ENCODE peak calls at places on chromosomes 1 and 21, in six cellular contexts. Z is cardiac fibroblast, O is RWPE1, E is B cell, W is fibroblast of mammary gland, P is left ventricle myocardium inferior. C is an unnamed sample.

GRCh38 chr1:107750364-107750959 is 214.5 kb downstream of the VAV3 start:
- DNase-seq in O (peak), W (peak), P (no peak), E (peak), Z (peak), C (peak)

GRCh38 chr1:228408041-228408868 is 1.6 kb upstream of the TRIM11 start:
- DNase-seq in O (no peak), Z (no peak), E (no peak), P (no peak), W (no peak), C (no peak)

GRCh38 chr21:41897690-41898089 is 18.5 kb upstream of the PRDM15 start:
- DNase-seq in W (no peak), O (no peak), Z (no peak), E (no peak), P (no peak), C (no peak)

GRCh38 chr1:96649301-96649700 is 72.3 kb upstream of the PTBP2 start:
- DNase-seq in P (no peak), Z (no peak), W (no peak), O (no peak), E (no peak), C (no peak)

GRCh38 chr1:173405758-173406344 is 71.3 kb upstream of the PRDX6 start:
- DNase-seq in O (peak), P (no peak), E (no peak), W (peak), Z (peak), C (no peak)

GRCh38 chr21:43684424-43684823 is 25.1 kb downstream of the RRP1B start:
- DNase-seq in E (no peak), Z (peak), P (no peak), W (no peak), O (no peak), C (no peak)

GRCh38 chr1:223298706-223299105 is 65.3 kb downstream of the SUSD4 start:
- DNase-seq in Z (peak), E (no peak), W (no peak), O (no peak), P (no peak), C (no peak)

GRCh38 chr1:207910678-207911354 is at the start of gene CD34:
- DNase-seq in Z (peak), W (no peak), O (no peak), P (peak), E (no peak), C (no peak)

GRCh38 chr1:21904725-21905520 is 32.2 kb downstream of the HSPG2 start:
- DNase-seq in O (peak), W (peak), Z (peak), P (peak), E (no peak), C (no peak)

GRCh38 chr1:21585037-21585436 is 75.8 kb downstream of the ALPL start:
- DNase-seq in O (no peak), Z (no peak), P (no peak), E (no peak), W (no peak), C (no peak)

GRCh38 chr1:55708781-55709180 is 493.6 kb upstream of the USP24 start:
- DNase-seq in W (no peak), P (no peak), Z (peak), O (no peak), E (no peak), C (no peak)

GRCh38 chr1:231106347-231106746 is 55.5 kb upstream of the TRIM67 start:
- DNase-seq in O (no peak), Z (peak), E (no peak), W (peak), P (no peak), C (no peak)

GRCh38 chr1:212030936-212031528 is 4.3 kb downstream of the INTS7 start:
- DNase-seq in Z (peak), O (peak), E (no peak), W (peak), P (no peak), C (no peak)

GRCh38 chr21:35352066-35352770 is 303.1 kb upstream of the RUNX1 start:
- DNase-seq in W (peak), O (no peak), Z (peak), P (no peak), E (no peak), C (no peak)

GRCh38 chr1:29688477-29689365 is 452.4 kb downstream of the PTPRU start:
- DNase-seq in E (no peak), P (no peak), Z (peak), O (peak), W (peak), C (no peak)

GRCh38 chr21:45509566-45510465 is 32.4 kb downstream of the SLC19A1 start:
- DNase-seq in P (peak), O (no peak), Z (no peak), E (no peak), W (no peak), C (no peak)

GRCh38 chr1:4219826-4220225 is 319.8 kb upstream of the C1orf174 start:
- DNase-seq in E (no peak), W (no peak), Z (no peak), P (no peak), O (no peak), C (no peak)

GRCh38 chr1:109864063-109864822 is 46.4 kb upstream of the CSF1 start:
- DNase-seq in Z (peak), E (no peak), O (no peak), P (no peak), W (peak), C (no peak)

GRCh38 chr1:167599839-167600581 is 30.0 kb upstream of the RCSD1 start:
- DNase-seq in E (peak), W (peak), O (peak), P (peak), Z (peak), C (no peak)

GRCh38 chr21:34235514-34235913 is 128.3 kb upstream of the KCNE2 start:
- DNase-seq in W (no peak), E (no peak), P (no peak), Z (no peak), O (no peak), C (no peak)

GRCh38 chr1:230277201-230277771 is 148.8 kb downstream of the PGBD5 start:
- DNase-seq in O (no peak), P (no peak), W (no peak), E (peak), Z (no peak), C (no peak)

GRCh38 chr1:208988811-208989222 is 594.7 kb upstream of the CAMK1G start:
- DNase-seq in P (no peak), O (peak), E (no peak), Z (peak), W (peak), C (no peak)

GRCh38 chr21:36516271-36516670 is 36.3 kb upstream of the CLDN14 start:
- DNase-seq in O (no peak), W (peak), E (no peak), P (no peak), Z (no peak), C (no peak)

GRCh38 chr1:155173478-155174333 is at the start of gene TRIM46:
- DNase-seq in W (peak), E (peak), Z (peak), O (peak), P (no peak), C (peak)

GRCh38 chr1:201310986-201311355 is 27.7 kb downstream of the PKP1 start:
- DNase-seq in Z (peak), O (peak), E (no peak), P (no peak), W (no peak), C (no peak)

GRCh38 chr1:116537439-116537838 is 33.4 kb downstream of the CD58 start:
- DNase-seq in Z (peak), W (peak), E (no peak), O (peak), P (no peak), C (no peak)

GRCh38 chr1:181021811-181022434 is 747 bp downstream of the STX6 start:
- DNase-seq in O (peak), E (peak), W (peak), Z (peak), P (peak), C (peak)

GRCh38 chr1:219587817-219588561 is 24.9 kb downstream of the ZC3H11B start:
- DNase-seq in Z (peak), O (no peak), P (no peak), E (no peak), W (peak), C (no peak)

GRCh38 chr1:22821027-22821426 is 110.4 kb downstream of the EPHB2 start:
- DNase-seq in O (no peak), E (no peak), P (no peak), W (no peak), Z (peak), C (no peak)

GRCh38 chr1:199898654-199899053 is 128.9 kb upstream of the NR5A2 start:
- DNase-seq in O (peak), E (no peak), P (no peak), W (no peak), Z (no peak), C (no peak)

GRCh38 chr1:225449261-225449660 is 21.4 kb upstream of the LBR start:
- DNase-seq in O (peak), P (no peak), W (no peak), E (no peak), Z (no peak), C (no peak)
- TF ChIP-seq CTCF in O (no peak), P (no peak), W (no peak), E (no peak), Z (no peak), C (no peak)

GRCh38 chr1:234324668-234325225 is 48.5 kb upstream of the COA6 start:
- DNase-seq in E (no peak), Z (no peak), O (no peak), P (no peak), W (no peak), C (no peak)

GRCh38 chr1:234321211-234321610 is 52.0 kb upstream of the COA6 start:
- DNase-seq in Z (no peak), P (no peak), E (no peak), W (no peak), O (no peak), C (no peak)

GRCh38 chr1:234320549-234320948 is 52.7 kb upstream of the COA6 start:
- DNase-seq in Z (no peak), E (no peak), O (peak), P (no peak), W (no peak), C (no peak)

GRCh38 chr1:234322097-234322496 is 51.2 kb upstream of the COA6 start:
- DNase-seq in O (no peak), Z (no peak), E (no peak), W (no peak), P (no peak), C (no peak)

GRCh38 chr1:234322979-234323378 is 50.3 kb upstream of the COA6 start:
- DNase-seq in W (peak), E (peak), O (no peak), P (no peak), Z (peak), C (peak)
- TF ChIP-seq CTCF in W (peak), E (peak), O (no peak), P (no peak), Z (peak), C (peak)

GRCh38 chr1:235160395-235160964 is 570 bp downstream of the RBM34 start:
- DNase-seq in Z (peak), E (no peak), P (no peak), W (peak), O (no peak), C (no peak)
- TF ChIP-seq CTCF in Z (no peak), E (no peak), P (no peak), W (no peak), O (no peak), C (no peak)

DNA sequence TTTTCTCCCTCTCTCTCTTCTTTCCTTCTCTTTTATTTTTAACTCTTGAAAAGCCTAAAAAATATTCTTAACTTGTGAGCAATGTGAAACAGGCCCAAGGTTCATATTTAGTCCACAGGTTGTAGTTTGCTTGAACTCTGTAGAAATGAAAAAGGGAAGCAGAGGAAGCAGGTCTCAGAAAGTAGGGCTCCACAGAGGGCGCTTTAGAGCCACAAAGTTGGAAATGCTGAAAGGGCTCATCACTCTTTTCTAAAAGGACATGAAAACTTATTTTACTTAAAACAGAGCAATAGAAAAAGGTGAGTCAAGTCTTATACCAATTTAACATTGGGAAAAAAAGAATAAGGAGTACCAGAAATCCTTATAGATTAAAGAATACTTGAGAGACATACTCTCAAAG is 247.0 kb downstream of the USP25 start:
- DNase-seq in W (peak), O (no peak), Z (peak), E (no peak), P (no peak), C (no peak)
- TF ChIP-seq CTCF in W (peak), O (no peak), Z (peak), E (no peak), P (peak), C (no peak)

DNA sequence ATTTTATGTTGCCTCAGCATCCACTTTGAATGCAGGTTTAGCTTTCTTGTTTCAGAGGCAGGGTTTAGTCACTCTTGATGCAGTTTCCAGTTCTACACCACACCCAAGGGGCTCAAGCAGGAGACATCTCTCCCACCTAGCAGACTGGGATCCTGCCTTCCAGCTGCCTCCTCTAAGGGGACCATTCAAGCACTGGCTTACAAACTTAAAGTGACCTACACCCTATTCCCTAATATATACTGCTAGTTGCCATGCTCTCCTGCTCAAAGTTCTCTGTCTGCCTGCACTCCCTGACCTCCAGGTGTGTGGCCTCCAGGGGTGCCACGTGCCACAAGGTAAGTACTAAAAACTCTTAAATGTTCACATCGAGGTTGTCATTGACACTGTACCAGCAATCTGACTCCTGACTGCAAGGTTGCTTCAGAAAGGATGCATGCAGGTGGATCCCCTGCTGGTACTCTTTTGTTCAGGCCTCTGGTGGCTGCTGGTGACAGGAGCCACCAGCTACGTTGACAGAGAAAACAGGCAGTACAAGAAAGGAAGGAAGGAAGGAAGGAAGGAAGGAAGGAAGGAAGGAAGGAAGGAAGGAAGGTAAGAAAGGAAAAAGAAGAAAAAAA is 185.9 kb downstream of the COQ8A start:
- DNase-seq in P (no peak), W (no peak), O (no peak), E (no peak), Z (no peak), C (no peak)
- TF ChIP-seq CTCF in P (no peak), W (no peak), O (no peak), E (no peak), Z (no peak), C (no peak)

GRCh38 chr1:18211764-18212163 is 104.2 kb downstream of the IGSF21 start:
- DNase-seq in E (no peak), W (no peak), O (no peak), Z (no peak), P (no peak), C (no peak)

DNA sequence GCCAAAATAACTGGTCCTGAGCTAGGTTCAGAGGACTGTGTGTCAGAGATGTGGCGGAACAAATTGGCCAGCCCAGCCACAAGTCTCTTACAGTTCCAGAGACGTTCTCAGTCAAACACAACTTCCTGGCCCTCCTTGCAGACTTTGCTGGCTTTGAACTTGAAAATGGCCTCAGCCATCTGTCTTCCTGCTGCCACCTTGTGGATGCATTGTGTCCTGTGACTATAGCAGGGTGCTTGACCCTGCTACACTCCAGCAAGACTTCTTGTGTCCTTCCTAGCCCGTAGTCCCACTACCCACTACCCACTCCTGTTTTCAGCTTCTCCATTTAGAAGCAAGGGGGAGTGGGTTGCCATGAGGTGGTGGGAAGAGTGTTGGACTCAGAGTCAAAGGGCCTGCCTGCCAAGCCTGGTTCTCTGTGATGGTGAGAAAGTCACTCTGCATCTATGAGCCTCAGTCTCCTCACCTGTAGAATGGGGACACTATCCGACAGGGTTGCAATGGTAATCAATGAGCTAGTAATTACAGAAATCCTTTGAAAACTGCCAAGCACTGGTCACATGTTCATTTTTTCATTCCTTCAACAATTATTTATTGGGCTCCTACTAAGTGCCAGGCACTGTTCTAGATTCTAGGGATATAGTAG is 109.9 kb downstream of the IGSF21 start:
- DNase-seq in Z (peak), P (no peak), W (peak), E (peak), O (no peak), C (no peak)
- TF ChIP-seq CTCF in Z (peak), P (peak), W (peak), E (no peak), O (no peak), C (no peak)

GRCh38 chr1:32899586-32900296 is 1.4 kb downstream of the TMEM54 start:
- DNase-seq in E (no peak), O (no peak), Z (no peak), P (no peak), W (no peak), C (no peak)

GRCh38 chr1:32896451-32896850 is 4.7 kb downstream of the TMEM54 start:
- DNase-seq in Z (no peak), P (no peak), W (no peak), O (no peak), E (no peak), C (no peak)

GRCh38 chr1:32897082-32898049 is 3.8 kb downstream of the TMEM54 start:
- DNase-seq in Z (no peak), W (no peak), E (no peak), O (no peak), P (no peak), C (no peak)

GRCh38 chr1:32898958-32899357 is 2.2 kb downstream of the TMEM54 start:
- DNase-seq in E (no peak), Z (no peak), O (no peak), W (no peak), P (no peak), C (no peak)

DNA sequence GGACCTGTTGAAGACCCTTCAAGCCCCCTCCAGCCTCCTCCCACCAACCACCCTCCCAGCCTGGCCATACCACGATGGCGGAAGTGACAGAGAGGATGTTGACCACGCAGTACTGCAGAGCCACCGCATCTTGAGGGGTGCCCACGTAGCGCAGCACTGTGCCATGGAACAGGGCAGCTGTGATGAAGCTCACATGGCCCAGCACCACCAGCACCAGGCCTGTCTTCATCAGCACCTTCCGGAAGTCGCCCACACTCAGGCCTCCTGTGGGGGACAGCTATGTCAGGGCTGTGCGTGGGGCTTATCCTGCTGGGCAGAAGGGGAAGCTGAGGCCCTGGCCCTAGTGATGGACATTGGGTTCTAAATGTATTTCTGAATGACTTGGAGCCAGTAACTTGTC is 3.1 kb downstream of the TMEM54 start:
- DNase-seq in P (no peak), W (no peak), E (no peak), Z (no peak), O (no peak), C (no peak)
- TF ChIP-seq CTCF in P (no peak), W (no peak), E (no peak), Z (no peak), O (no peak), C (no peak)

DNA sequence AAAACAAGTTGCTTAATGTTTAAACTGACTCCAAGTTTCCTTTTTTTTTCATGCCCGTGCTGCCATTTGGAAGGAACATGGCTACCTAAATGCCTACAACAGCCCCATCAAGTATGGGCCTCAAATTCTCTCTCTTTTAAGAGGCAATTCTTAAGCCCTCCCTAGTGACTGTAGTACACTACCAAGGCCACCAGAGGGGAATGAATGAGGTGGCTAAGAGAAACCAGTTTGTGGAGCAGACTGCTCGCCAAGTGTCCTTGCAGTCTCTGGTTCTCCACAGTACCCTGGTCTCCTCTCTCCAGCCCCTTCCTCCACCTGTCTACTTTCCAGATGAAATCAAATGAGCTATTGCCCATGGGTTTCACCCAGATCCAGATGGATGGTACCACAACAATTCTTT is 1809.6 kb downstream of the BRINP3 start:
- DNase-seq in W (no peak), E (no peak), O (peak), P (no peak), Z (no peak), C (no peak)
- TF ChIP-seq CTCF in W (no peak), E (no peak), O (no peak), P (no peak), Z (no peak), C (no peak)